ENCODE peak calls at places on chromosome 14, in eight cellular contexts. One of them, this sample, is unnamed.

GRCh38 chr14:92754956-92755355 is 6.5 kb upstream of the LGMN start:
- DNase-seq in body of pancreas: peak
- DNase-seq in Right ventricle myocardium superior: no peak
- DNase-seq in activated gamma-delta T cell treated with Interleukin-2 at 50 U/mL for 16 hours: no peak
- DNase-seq in CD8-positive, alpha-beta T cell: no peak
- DNase-seq in NCI-H446: no peak
- DNase-seq in GM23248: no peak
- DNase-seq in amniotic stem cell: no peak
- DNase-seq in this sample: no peak

GRCh38 chr14:31990959-31991541 is 86.1 kb upstream of the ARHGAP5 start:
- DNase-seq in GM23248: peak
- DNase-seq in body of pancreas: no peak
- DNase-seq in CD8-positive, alpha-beta T cell: no peak
- DNase-seq in activated gamma-delta T cell treated with Interleukin-2 at 50 U/mL for 16 hours: no peak
- DNase-seq in amniotic stem cell: no peak
- DNase-seq in Right ventricle myocardium superior: no peak
- DNase-seq in NCI-H446: no peak
- DNase-seq in this sample: no peak

GRCh38 chr14:26548431-26548830 is 49.4 kb downstream of the NOVA1 start:
- DNase-seq in CD8-positive, alpha-beta T cell: no peak
- DNase-seq in NCI-H446: no peak
- DNase-seq in body of pancreas: no peak
- DNase-seq in GM23248: no peak
- DNase-seq in Right ventricle myocardium superior: no peak
- DNase-seq in activated gamma-delta T cell treated with Interleukin-2 at 50 U/mL for 16 hours: no peak
- DNase-seq in amniotic stem cell: no peak
- DNase-seq in this sample: no peak

GRCh38 chr14:85471156-85471555 is 58.8 kb upstream of the FLRT2 start:
- DNase-seq in amniotic stem cell: peak
- DNase-seq in CD8-positive, alpha-beta T cell: no peak
- DNase-seq in Right ventricle myocardium superior: no peak
- DNase-seq in NCI-H446: no peak
- DNase-seq in body of pancreas: no peak
- DNase-seq in GM23248: peak
- DNase-seq in activated gamma-delta T cell treated with Interleukin-2 at 50 U/mL for 16 hours: no peak
- DNase-seq in this sample: no peak

GRCh38 chr14:101834387-101835165 is 73.1 kb downstream of the PPP2R5C start:
- DNase-seq in Right ventricle myocardium superior: no peak
- DNase-seq in GM23248: peak
- DNase-seq in amniotic stem cell: no peak
- DNase-seq in NCI-H446: no peak
- DNase-seq in activated gamma-delta T cell treated with Interleukin-2 at 50 U/mL for 16 hours: no peak
- DNase-seq in body of pancreas: peak
- DNase-seq in CD8-positive, alpha-beta T cell: no peak
- DNase-seq in this sample: no peak

GRCh38 chr14:44846232-44846824 is 115.4 kb downstream of the KLHL28 start:
- DNase-seq in GM23248: peak
- DNase-seq in NCI-H446: peak
- DNase-seq in body of pancreas: peak
- DNase-seq in amniotic stem cell: no peak
- DNase-seq in CD8-positive, alpha-beta T cell: no peak
- DNase-seq in activated gamma-delta T cell treated with Interleukin-2 at 50 U/mL for 16 hours: no peak
- DNase-seq in Right ventricle myocardium superior: no peak
- DNase-seq in this sample: no peak

GRCh38 chr14:46820291-46820690 is 168.7 kb upstream of the RPL10L start:
- DNase-seq in CD8-positive, alpha-beta T cell: no peak
- DNase-seq in body of pancreas: no peak
- DNase-seq in activated gamma-delta T cell treated with Interleukin-2 at 50 U/mL for 16 hours: no peak
- DNase-seq in amniotic stem cell: no peak
- DNase-seq in Right ventricle myocardium superior: peak
- DNase-seq in GM23248: no peak
- DNase-seq in NCI-H446: no peak
- DNase-seq in this sample: no peak

GRCh38 chr14:94162466-94162865 is 11.7 kb upstream of the PPP4R4 start:
- DNase-seq in activated gamma-delta T cell treated with Interleukin-2 at 50 U/mL for 16 hours: no peak
- DNase-seq in amniotic stem cell: no peak
- DNase-seq in NCI-H446: no peak
- DNase-seq in CD8-positive, alpha-beta T cell: no peak
- DNase-seq in Right ventricle myocardium superior: no peak
- DNase-seq in GM23248: no peak
- DNase-seq in body of pancreas: no peak
- DNase-seq in this sample: no peak

GRCh38 chr14:32428149-32428548 is 99.1 kb downstream of the AKAP6 start:
- DNase-seq in CD8-positive, alpha-beta T cell: no peak
- DNase-seq in GM23248: no peak
- DNase-seq in Right ventricle myocardium superior: no peak
- DNase-seq in amniotic stem cell: no peak
- DNase-seq in NCI-H446: no peak
- DNase-seq in body of pancreas: no peak
- DNase-seq in activated gamma-delta T cell treated with Interleukin-2 at 50 U/mL for 16 hours: no peak
- DNase-seq in this sample: no peak

GRCh38 chr14:104972301-104973211 is 5.6 kb downstream of the AHNAK2 start:
- DNase-seq in Right ventricle myocardium superior: peak
- DNase-seq in NCI-H446: no peak
- DNase-seq in amniotic stem cell: no peak
- DNase-seq in body of pancreas: peak
- DNase-seq in activated gamma-delta T cell treated with Interleukin-2 at 50 U/mL for 16 hours: no peak
- DNase-seq in CD8-positive, alpha-beta T cell: no peak
- DNase-seq in GM23248: peak
- DNase-seq in this sample: no peak

GRCh38 chr14:68874746-68875155 is 81.9 kb upstream of the ZFP36L1 start:
- DNase-seq in amniotic stem cell: no peak
- DNase-seq in NCI-H446: no peak
- DNase-seq in activated gamma-delta T cell treated with Interleukin-2 at 50 U/mL for 16 hours: no peak
- DNase-seq in GM23248: no peak
- DNase-seq in body of pancreas: no peak
- DNase-seq in Right ventricle myocardium superior: peak
- DNase-seq in CD8-positive, alpha-beta T cell: no peak
- DNase-seq in this sample: no peak

GRCh38 chr14:99274346-99275221 is 2.6 kb upstream of the BCL11B start:
- DNase-seq in amniotic stem cell: peak
- DNase-seq in NCI-H446: peak
- DNase-seq in body of pancreas: peak
- DNase-seq in Right ventricle myocardium superior: no peak
- DNase-seq in activated gamma-delta T cell treated with Interleukin-2 at 50 U/mL for 16 hours: peak
- DNase-seq in CD8-positive, alpha-beta T cell: no peak
- DNase-seq in GM23248: peak
- DNase-seq in this sample: peak

GRCh38 chr14:73049428-73049827 is 8.9 kb upstream of the RBM25 start:
- DNase-seq in Right ventricle myocardium superior: no peak
- DNase-seq in body of pancreas: no peak
- DNase-seq in amniotic stem cell: no peak
- DNase-seq in GM23248: no peak
- DNase-seq in activated gamma-delta T cell treated with Interleukin-2 at 50 U/mL for 16 hours: no peak
- DNase-seq in CD8-positive, alpha-beta T cell: no peak
- DNase-seq in NCI-H446: no peak
- DNase-seq in this sample: no peak

GRCh38 chr14:69008411-69008810 is 29.3 kb upstream of the ACTN1 start:
- DNase-seq in CD8-positive, alpha-beta T cell: no peak
- DNase-seq in NCI-H446: peak
- DNase-seq in amniotic stem cell: peak
- DNase-seq in Right ventricle myocardium superior: no peak
- DNase-seq in GM23248: peak
- DNase-seq in body of pancreas: no peak
- DNase-seq in activated gamma-delta T cell treated with Interleukin-2 at 50 U/mL for 16 hours: no peak
- DNase-seq in this sample: no peak

GRCh38 chr14:72904840-72905561 is 11.1 kb upstream of the DPF3 start:
- DNase-seq in body of pancreas: peak
- DNase-seq in NCI-H446: peak
- DNase-seq in GM23248: peak
- DNase-seq in CD8-positive, alpha-beta T cell: peak
- DNase-seq in amniotic stem cell: peak
- DNase-seq in Right ventricle myocardium superior: peak
- DNase-seq in activated gamma-delta T cell treated with Interleukin-2 at 50 U/mL for 16 hours: peak
- DNase-seq in this sample: peak

GRCh38 chr14:103128631-103129300 is 5.5 kb downstream of the TNFAIP2 start:
- DNase-seq in CD8-positive, alpha-beta T cell: no peak
- DNase-seq in Right ventricle myocardium superior: peak
- DNase-seq in amniotic stem cell: no peak
- DNase-seq in NCI-H446: no peak
- DNase-seq in GM23248: no peak
- DNase-seq in body of pancreas: no peak
- DNase-seq in activated gamma-delta T cell treated with Interleukin-2 at 50 U/mL for 16 hours: no peak
- DNase-seq in this sample: no peak

GRCh38 chr14:104650057-104650980 is 39.1 kb upstream of the INF2 start:
- DNase-seq in amniotic stem cell: no peak
- DNase-seq in activated gamma-delta T cell treated with Interleukin-2 at 50 U/mL for 16 hours: peak
- DNase-seq in GM23248: peak
- DNase-seq in NCI-H446: no peak
- DNase-seq in CD8-positive, alpha-beta T cell: peak
- DNase-seq in Right ventricle myocardium superior: peak
- DNase-seq in body of pancreas: peak
- DNase-seq in this sample: peak

GRCh38 chr14:85599939-85600338 is 70.0 kb downstream of the FLRT2 start:
- DNase-seq in CD8-positive, alpha-beta T cell: no peak
- DNase-seq in amniotic stem cell: no peak
- DNase-seq in NCI-H446: no peak
- DNase-seq in body of pancreas: peak
- DNase-seq in Right ventricle myocardium superior: no peak
- DNase-seq in activated gamma-delta T cell treated with Interleukin-2 at 50 U/mL for 16 hours: no peak
- DNase-seq in GM23248: peak
- DNase-seq in this sample: no peak

GRCh38 chr14:65412189-65412846 is at the start of gene FUT8:
- DNase-seq in body of pancreas: peak
- DNase-seq in CD8-positive, alpha-beta T cell: peak
- DNase-seq in activated gamma-delta T cell treated with Interleukin-2 at 50 U/mL for 16 hours: peak
- DNase-seq in amniotic stem cell: peak
- DNase-seq in Right ventricle myocardium superior: peak
- DNase-seq in NCI-H446: peak
- DNase-seq in GM23248: peak
- DNase-seq in this sample: peak

GRCh38 chr14:95497561-95498011 is 18.9 kb downstream of the SYNE3 start:
- DNase-seq in Right ventricle myocardium superior: no peak
- DNase-seq in GM23248: no peak
- DNase-seq in amniotic stem cell: no peak
- DNase-seq in CD8-positive, alpha-beta T cell: no peak
- DNase-seq in activated gamma-delta T cell treated with Interleukin-2 at 50 U/mL for 16 hours: no peak
- DNase-seq in body of pancreas: no peak
- DNase-seq in NCI-H446: no peak
- DNase-seq in this sample: no peak

GRCh38 chr14:64572721-64573508 is 23.2 kb downstream of the PPP1R36 start:
- DNase-seq in body of pancreas: no peak
- DNase-seq in GM23248: no peak
- DNase-seq in amniotic stem cell: no peak
- DNase-seq in NCI-H446: no peak
- DNase-seq in activated gamma-delta T cell treated with Interleukin-2 at 50 U/mL for 16 hours: no peak
- DNase-seq in CD8-positive, alpha-beta T cell: no peak
- DNase-seq in Right ventricle myocardium superior: no peak
- DNase-seq in this sample: no peak

GRCh38 chr14:77151245-77151644 is 9.7 kb upstream of the ZDHHC22 start:
- DNase-seq in GM23248: peak
- DNase-seq in activated gamma-delta T cell treated with Interleukin-2 at 50 U/mL for 16 hours: no peak
- DNase-seq in NCI-H446: peak
- DNase-seq in amniotic stem cell: no peak
- DNase-seq in CD8-positive, alpha-beta T cell: no peak
- DNase-seq in body of pancreas: no peak
- DNase-seq in Right ventricle myocardium superior: no peak
- DNase-seq in this sample: no peak

GRCh38 chr14:75046899-75047298 is 4.4 kb downstream of the MLH3 start:
- DNase-seq in activated gamma-delta T cell treated with Interleukin-2 at 50 U/mL for 16 hours: no peak
- DNase-seq in body of pancreas: no peak
- DNase-seq in NCI-H446: no peak
- DNase-seq in amniotic stem cell: no peak
- DNase-seq in Right ventricle myocardium superior: no peak
- DNase-seq in GM23248: peak
- DNase-seq in CD8-positive, alpha-beta T cell: no peak
- DNase-seq in this sample: no peak

GRCh38 chr14:89304972-89305703 is 111.9 kb downstream of the FOXN3 start:
- DNase-seq in CD8-positive, alpha-beta T cell: no peak
- DNase-seq in GM23248: peak
- DNase-seq in Right ventricle myocardium superior: peak
- DNase-seq in activated gamma-delta T cell treated with Interleukin-2 at 50 U/mL for 16 hours: no peak
- DNase-seq in body of pancreas: peak
- DNase-seq in NCI-H446: peak
- DNase-seq in amniotic stem cell: peak
- DNase-seq in this sample: no peak

GRCh38 chr14:22560638-22561365 is 28.2 kb downstream of the DAD1 start:
- DNase-seq in GM23248: no peak
- DNase-seq in amniotic stem cell: no peak
- DNase-seq in activated gamma-delta T cell treated with Interleukin-2 at 50 U/mL for 16 hours: no peak
- DNase-seq in NCI-H446: no peak
- DNase-seq in CD8-positive, alpha-beta T cell: no peak
- DNase-seq in Right ventricle myocardium superior: no peak
- DNase-seq in body of pancreas: peak
- DNase-seq in this sample: no peak

GRCh38 chr14:32457213-32457920 is 128.3 kb downstream of the AKAP6 start:
- DNase-seq in activated gamma-delta T cell treated with Interleukin-2 at 50 U/mL for 16 hours: no peak
- DNase-seq in NCI-H446: no peak
- DNase-seq in Right ventricle myocardium superior: peak
- DNase-seq in GM23248: peak
- DNase-seq in CD8-positive, alpha-beta T cell: no peak
- DNase-seq in amniotic stem cell: peak
- DNase-seq in body of pancreas: peak
- DNase-seq in this sample: no peak

GRCh38 chr14:52910597-52910996 is 40.3 kb downstream of the FERMT2 start:
- DNase-seq in NCI-H446: no peak
- DNase-seq in amniotic stem cell: no peak
- DNase-seq in Right ventricle myocardium superior: no peak
- DNase-seq in CD8-positive, alpha-beta T cell: no peak
- DNase-seq in body of pancreas: no peak
- DNase-seq in GM23248: peak
- DNase-seq in activated gamma-delta T cell treated with Interleukin-2 at 50 U/mL for 16 hours: no peak
- DNase-seq in this sample: no peak

GRCh38 chr14:51653855-51654548 is 2.3 kb downstream of the FRMD6 start:
- DNase-seq in activated gamma-delta T cell treated with Interleukin-2 at 50 U/mL for 16 hours: no peak
- DNase-seq in Right ventricle myocardium superior: no peak
- DNase-seq in GM23248: peak
- DNase-seq in NCI-H446: no peak
- DNase-seq in body of pancreas: no peak
- DNase-seq in CD8-positive, alpha-beta T cell: no peak
- DNase-seq in amniotic stem cell: no peak
- DNase-seq in this sample: no peak

GRCh38 chr14:95341564-95341963 is 21.9 kb upstream of the CLMN start:
- DNase-seq in amniotic stem cell: no peak
- DNase-seq in CD8-positive, alpha-beta T cell: no peak
- DNase-seq in body of pancreas: peak
- DNase-seq in Right ventricle myocardium superior: no peak
- DNase-seq in activated gamma-delta T cell treated with Interleukin-2 at 50 U/mL for 16 hours: no peak
- DNase-seq in NCI-H446: no peak
- DNase-seq in GM23248: no peak
- DNase-seq in this sample: no peak

GRCh38 chr14:75711134-75711795 is 50.2 kb downstream of the TTLL5 start:
- DNase-seq in GM23248: peak
- DNase-seq in NCI-H446: peak
- DNase-seq in Right ventricle myocardium superior: no peak
- DNase-seq in amniotic stem cell: peak
- DNase-seq in activated gamma-delta T cell treated with Interleukin-2 at 50 U/mL for 16 hours: peak
- DNase-seq in body of pancreas: peak
- DNase-seq in CD8-positive, alpha-beta T cell: no peak
- DNase-seq in this sample: no peak

GRCh38 chr14:44768935-44769334 is 192.8 kb downstream of the KLHL28 start:
- DNase-seq in CD8-positive, alpha-beta T cell: no peak
- DNase-seq in GM23248: no peak
- DNase-seq in body of pancreas: no peak
- DNase-seq in activated gamma-delta T cell treated with Interleukin-2 at 50 U/mL for 16 hours: no peak
- DNase-seq in amniotic stem cell: no peak
- DNase-seq in Right ventricle myocardium superior: no peak
- DNase-seq in NCI-H446: no peak
- DNase-seq in this sample: no peak

GRCh38 chr14:99635116-99635515 is 9.8 kb upstream of the HHIPL1 start:
- DNase-seq in amniotic stem cell: no peak
- DNase-seq in body of pancreas: no peak
- DNase-seq in NCI-H446: no peak
- DNase-seq in activated gamma-delta T cell treated with Interleukin-2 at 50 U/mL for 16 hours: no peak
- DNase-seq in CD8-positive, alpha-beta T cell: no peak
- DNase-seq in Right ventricle myocardium superior: no peak
- DNase-seq in GM23248: no peak
- DNase-seq in this sample: no peak

GRCh38 chr14:88422036-88422435 is 36.6 kb downstream of the SPATA7 start:
- DNase-seq in amniotic stem cell: no peak
- DNase-seq in NCI-H446: no peak
- DNase-seq in CD8-positive, alpha-beta T cell: no peak
- DNase-seq in GM23248: peak
- DNase-seq in Right ventricle myocardium superior: no peak
- DNase-seq in body of pancreas: no peak
- DNase-seq in activated gamma-delta T cell treated with Interleukin-2 at 50 U/mL for 16 hours: no peak
- DNase-seq in this sample: no peak

This sample was measured in activated T-cell treated with anti-CD3 and anti-CD28 coated beads, Interleukin-2, amount 50 U/mL, for 4 hours.